ENCODE peak calls at places on chromosomes 4 and X, in nine cellular contexts. Q is stimulated activated CD4-positive, alpha-beta T cell treated with anti-CD3 and anti-CD28 coated beads, Interleukin-4, amount 100 ng/mL, for 24 hours; T is HT-29; G is kidney glomerular epithelial cell; V is T47D; U is A172; I is CD8-positive, alpha-beta memory T cell; O is right lobe of liver; C is nucleus accumbens. X is an unnamed sample.
A peak's percentile ranks its signal among the peaks of the same experiment; 100 is the strongest.

GRCh38 chr4:74014332-74014731 is 15.9 kb upstream of the CXCL5 start:
- DNase-seq in G (no peak), I (no peak), V (peak; percentile 21), U (no peak), O (no peak), Q (no peak), C (no peak), T (no peak), X (no peak)

GRCh38 chr4:69642961-69643360 is 3.5 kb upstream of the UGT2A2 start:
- DNase-seq in O (no peak), T (no peak), G (no peak), V (no peak), U (no peak), C (no peak), Q (no peak), I (no peak), X (no peak)

GRCh38 chrX:22634081-22634480 is 361.4 kb downstream of the CBLL2 start:
- DNase-seq in Q (no peak), G (no peak), V (no peak), T (no peak), C (no peak), U (peak; percentile 44), I (no peak), O (no peak), X (no peak)

GRCh38 chrX:116198810-116199209 is 28.3 kb downstream of the AGTR2 start:
- DNase-seq in G (no peak), U (no peak), O (no peak), I (no peak), T (peak; percentile 30), Q (no peak), V (peak; percentile 41), C (no peak), X (peak; percentile 10)

GRCh38 chr4:153143527-153144348 is 60.5 kb upstream of the TRIM2 start:
- DNase-seq in U (peak; percentile 41), T (no peak), C (peak; percentile 19), O (no peak), Q (no peak), G (no peak), I (no peak), V (no peak), X (peak; percentile 69)

GRCh38 chr4:40311811-40312346 is 23.3 kb upstream of the CHRNA9 start:
- DNase-seq in O (no peak), C (no peak), G (no peak), U (no peak), I (no peak), Q (no peak), V (no peak), T (peak; percentile 67), X (no peak)

GRCh38 chr4:38931125-38931524 is 63.5 kb downstream of the FAM114A1 start:
- DNase-seq in I (no peak), T (no peak), O (no peak), C (no peak), G (no peak), Q (no peak), V (no peak), U (no peak), X (no peak)

GRCh38 chr4:56575820-56576429 is 70.3 kb downstream of the ARL9 start:
- DNase-seq in G (peak; percentile 60), O (no peak), Q (no peak), C (no peak), I (peak; percentile 24), T (peak; percentile 37), V (peak; percentile 31), U (peak; percentile 15), X (no peak)

GRCh38 chr4:4631150-4631549 is 89.3 kb upstream of the STX18 start:
- DNase-seq in G (no peak), U (no peak), I (no peak), C (no peak), V (no peak), Q (no peak), T (no peak), O (no peak), X (no peak)

GRCh38 chr4:168097161-168097560 is 4.8 kb downstream of the ANXA10 start:
- DNase-seq in G (no peak), I (no peak), O (no peak), Q (no peak), T (no peak), V (no peak), U (no peak), C (no peak), X (no peak)

GRCh38 chr4:32172761-32173160 is 1452.6 kb downstream of the PCDH7 start:
- DNase-seq in I (no peak), C (no peak), V (no peak), O (no peak), T (no peak), U (peak; percentile 74), G (peak; percentile 82), Q (no peak), X (no peak)

X was measured in NCI-H2227 treated with DMSO at 0.1 percent for 48 hours.